ENCODE peak calls at places on chromosome 4, in eight cellular contexts. H is fibroblast of lung, Q is HepG2, E is mucosa of descending colon, A is mesothelial cell of epicardium, I is astrocyte of the cerebellum, F is RWPE1, D is cardiac fibroblast. R is an unnamed sample.

GRCh38 chr4:108337923-108338322 is 169.2 kb upstream of the LEF1 start:
- DNase-seq in H (no peak), Q (peak), E (no peak), A (no peak), I (no peak), F (no peak), D (peak), R (no peak)

GRCh38 chr4:77538574-77539157 is 67.0 kb upstream of the CXCL13 start:
- DNase-seq in H (peak), Q (peak), E (no peak), A (no peak), I (no peak), F (peak), D (peak), R (no peak)

GRCh38 chr4:183391204-183391603 is 53.2 kb upstream of the CDKN2AIP start:
- DNase-seq in H (no peak), Q (peak), E (no peak), A (no peak), I (no peak), F (no peak), D (no peak), R (no peak)

GRCh38 chr4:149708513-149709175 is 107.0 kb downstream of the IQCM start:
- DNase-seq in H (peak), Q (no peak), E (no peak), A (no peak), I (no peak), F (peak), D (no peak), R (no peak)

GRCh38 chr4:87896020-87896621 is 63.4 kb downstream of the MEPE start:
- DNase-seq in H (peak), Q (peak), E (no peak), A (no peak), I (peak), F (peak), D (peak), R (no peak)

GRCh38 chr4:184383497-184384055 is 90.8 kb downstream of the IRF2 start:
- DNase-seq in H (peak), Q (peak), E (no peak), A (no peak), I (peak), F (peak), D (peak), R (no peak)

GRCh38 chr4:169337510-169337909 is 66.8 kb upstream of the SH3RF1 start:
- DNase-seq in H (peak), Q (no peak), E (no peak), A (no peak), I (peak), F (no peak), D (peak), R (no peak)

GRCh38 chr4:150573534-150573933 is 8.4 kb upstream of the MAB21L2 start:
- DNase-seq in H (peak), Q (no peak), E (no peak), A (no peak), I (peak), F (no peak), D (peak), R (no peak)

GRCh38 chr4:113293043-113293560 is 243.6 kb downstream of the ANK2 start:
- DNase-seq in H (peak), Q (no peak), E (no peak), A (no peak), I (no peak), F (no peak), D (peak), R (no peak)

GRCh38 chr4:10442976-10443375 is 14.2 kb downstream of the ZNF518B start:
- DNase-seq in H (no peak), Q (no peak), E (no peak), A (no peak), I (no peak), F (no peak), D (no peak), R (no peak)

GRCh38 chr4:100547541-100548208 is 29.9 kb upstream of the EMCN start:
- DNase-seq in H (no peak), Q (peak), E (no peak), A (no peak), I (no peak), F (no peak), D (no peak), R (no peak)

GRCh38 chr4:21888195-21888976 is 60.2 kb downstream of the KCNIP4 start:
- DNase-seq in H (peak), Q (no peak), E (no peak), A (no peak), I (peak), F (peak), D (peak), R (no peak)

GRCh38 chr4:146029147-146029546 is 90.5 kb upstream of the ZNF827 start:
- DNase-seq in H (no peak), Q (no peak), E (no peak), A (no peak), I (no peak), F (no peak), D (no peak), R (no peak)

GRCh38 chr4:40962551-40963185 is 212.9 kb downstream of the NSUN7 start:
- DNase-seq in H (peak), Q (no peak), E (no peak), A (no peak), I (peak), F (no peak), D (peak), R (no peak)

GRCh38 chr4:83112678-83113428 is 1.7 kb downstream of the PLAC8 start:
- DNase-seq in H (no peak), Q (peak), E (no peak), A (no peak), I (no peak), F (no peak), D (no peak), R (no peak)

GRCh38 chr4:148043990-148044645 is 312.2 kb downstream of the ARHGAP10 start:
- DNase-seq in H (no peak), Q (no peak), E (no peak), A (no peak), I (no peak), F (no peak), D (no peak), R (no peak)

GRCh38 chr4:148041606-148042324 is 309.9 kb downstream of the ARHGAP10 start:
- DNase-seq in H (no peak), Q (no peak), E (no peak), A (no peak), I (no peak), F (no peak), D (no peak), R (no peak)

GRCh38 chr4:148044889-148045352 is 313.0 kb downstream of the ARHGAP10 start:
- DNase-seq in H (no peak), Q (peak), E (no peak), A (no peak), I (no peak), F (no peak), D (peak), R (no peak)
- TF ChIP-seq CTCF in H (peak), Q (peak), E (no peak), A (no peak), I (peak), F (no peak), D (peak), R (peak)

GRCh38 chr4:33477715-33478114 is 2757.5 kb downstream of the PCDH7 start:
- DNase-seq in H (no peak), Q (no peak), E (no peak), A (no peak), I (no peak), F (no peak), D (no peak), R (no peak)

GRCh38 chr4:33482773-33483172 is 2761.5 kb downstream of the ARAP2 start:
- DNase-seq in H (peak), Q (no peak), E (no peak), A (no peak), I (no peak), F (no peak), D (no peak), R (no peak)
- TF ChIP-seq CTCF in H (no peak), Q (no peak), E (no peak), A (no peak), I (no peak), F (no peak), D (no peak), R (no peak)

GRCh38 chr4:173231916-173232315 is 63.3 kb downstream of the GALNT7 start:
- DNase-seq in H (peak), Q (no peak), E (no peak), A (no peak), I (no peak), F (peak), D (peak), R (no peak)
- TF ChIP-seq CTCF in H (peak), Q (no peak), E (no peak), A (no peak), I (peak), F (no peak), D (peak), R (peak)

DNA sequence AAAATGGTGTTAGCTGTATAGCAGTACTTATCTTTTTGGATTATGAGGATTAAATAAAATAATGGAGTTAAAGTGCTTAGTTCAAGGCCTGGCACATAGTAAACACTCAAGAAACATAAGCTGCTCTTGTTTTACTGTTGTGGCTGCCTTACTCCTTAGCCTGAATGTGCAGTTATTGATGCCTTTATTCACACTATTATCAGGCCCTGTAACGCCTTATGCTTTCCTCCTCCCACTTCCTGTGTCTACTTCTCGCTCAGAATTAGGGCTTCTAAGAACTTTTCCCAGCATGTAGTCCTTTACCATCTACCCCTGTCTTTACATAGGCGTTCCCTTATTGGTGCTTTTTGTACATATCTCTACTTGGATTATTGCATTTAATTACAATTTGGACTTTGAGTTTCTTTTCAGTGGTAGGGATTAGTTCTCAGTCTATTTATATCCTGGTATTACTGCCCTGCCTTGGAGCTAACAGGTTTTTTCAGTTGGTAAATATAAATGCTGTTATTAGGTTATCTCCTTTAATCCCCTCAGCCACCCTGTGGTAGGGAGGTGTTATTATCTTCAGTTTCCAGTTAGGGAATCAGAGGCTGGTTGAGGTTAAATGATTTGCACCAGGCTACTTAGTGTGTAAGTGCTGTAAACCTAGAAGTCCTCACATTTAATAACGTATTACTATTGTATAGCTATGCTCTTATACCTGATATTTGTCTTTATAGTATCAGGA is 83.9 kb downstream of the RBPJ start:
- DNase-seq in H (no peak), Q (no peak), E (no peak), A (no peak), I (no peak), F (no peak), D (no peak), R (no peak)
- TF ChIP-seq CTCF in H (no peak), Q (no peak), E (no peak), A (no peak), I (no peak), F (no peak), D (no peak), R (peak)

DNA sequence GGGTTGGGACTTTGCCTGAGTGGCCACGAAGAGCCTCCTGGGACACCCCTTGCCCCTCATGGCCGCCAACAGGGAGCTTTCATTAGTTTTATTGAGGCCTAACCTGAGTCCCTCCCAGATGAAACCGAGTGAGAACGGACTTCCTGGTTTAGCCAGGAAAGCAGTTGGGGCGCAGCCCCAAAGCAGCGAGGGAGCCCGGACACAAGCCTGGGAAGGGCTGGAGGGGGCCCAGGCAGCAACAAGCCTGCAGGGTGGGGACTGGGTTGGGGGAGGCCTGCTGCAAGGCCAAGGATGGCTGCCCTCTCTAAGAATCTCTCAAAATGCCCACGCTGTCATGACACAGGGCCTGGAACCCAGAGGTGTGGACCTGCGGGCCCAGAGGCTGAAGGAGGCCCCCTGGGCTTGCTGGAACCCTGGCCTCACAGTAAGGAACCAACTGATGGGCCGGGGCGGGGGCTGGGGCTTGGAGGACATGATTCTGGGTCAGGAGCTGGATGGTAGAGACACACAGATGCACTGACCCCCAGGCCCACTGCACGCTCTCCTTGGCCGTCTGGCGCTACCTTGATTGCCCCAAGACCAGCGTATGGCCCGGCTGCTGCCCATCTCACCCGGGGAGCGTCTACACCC is 5.8 kb downstream of the HMX1 start:
- DNase-seq in H (no peak), Q (no peak), E (no peak), A (no peak), I (no peak), F (no peak), D (no peak), R (no peak)
- TF ChIP-seq CTCF in H (no peak), Q (no peak), E (no peak), A (no peak), I (no peak), F (no peak), D (no peak), R (no peak)

GRCh38 chr4:181618896-181619295 is 624.3 kb upstream of the TENM3 start:
- DNase-seq in H (no peak), Q (no peak), E (no peak), A (no peak), I (no peak), F (no peak), D (no peak), R (no peak)
- TF ChIP-seq CTCF in H (no peak), Q (no peak), E (no peak), A (no peak), I (no peak), F (no peak), D (no peak), R (no peak)

DNA sequence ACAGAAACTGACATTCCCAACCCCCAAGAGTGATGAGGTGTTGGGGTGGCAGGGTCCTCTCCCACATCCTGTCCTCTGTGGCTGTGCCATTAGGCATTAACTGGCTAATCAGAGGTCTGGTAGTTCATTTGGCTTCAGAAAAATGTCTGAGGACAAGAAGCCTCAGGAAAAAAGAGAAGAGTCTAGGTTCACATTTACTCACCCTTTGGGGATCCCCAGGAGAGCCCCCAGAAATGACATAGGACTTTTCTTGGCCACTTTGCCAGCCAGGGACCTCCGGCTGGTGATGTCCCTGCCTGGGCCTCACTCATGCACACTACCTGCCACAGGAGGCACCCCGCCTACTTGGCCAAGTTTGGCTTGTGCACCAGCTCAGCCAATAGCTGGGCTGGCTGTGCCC is 173.0 kb downstream of the RBM46 start:
- DNase-seq in H (no peak), Q (no peak), E (peak), A (no peak), I (no peak), F (no peak), D (no peak), R (no peak)
- TF ChIP-seq CTCF in H (no peak), Q (no peak), E (no peak), A (no peak), I (no peak), F (no peak), D (no peak), R (no peak)

R was measured in chondrocyte.